ENCODE peak calls at places on chromosomes 16 and 17, in seven cellular contexts. S, L, K, C, X, Z and O are unnamed samples.

GRCh38 chr16:81927561-81928185 is 83.6 kb downstream of the SDR42E1 start:
- DNase-seq in S (no peak), L (no peak), K (no peak), C (no peak), X (no peak), Z (no peak), O (no peak)

GRCh38 chr17:30554839-30555751 is 77.9 kb downstream of the GOSR1 start:
- DNase-seq in S (peak), L (no peak), K (no peak), C (no peak), X (no peak), Z (no peak), O (no peak)

GRCh38 chr16:89207993-89208392 is 7.7 kb upstream of the SLC22A31 start:
- DNase-seq in S (no peak), L (no peak), K (no peak), C (no peak), X (no peak), Z (no peak), O (no peak)

GRCh38 chr16:56635441-56635967 is 3.0 kb upstream of the MT1A start:
- DNase-seq in S (no peak), L (no peak), K (no peak), C (no peak), X (no peak), Z (no peak), O (no peak)

GRCh38 chr16:17397499-17397891 is 73.3 kb downstream of the XYLT1 start:
- DNase-seq in S (no peak), L (no peak), K (no peak), C (peak), X (peak), Z (no peak), O (peak)

GRCh38 chr17:81339180-81339501 is 44.0 kb upstream of the SLC38A10 start:
- DNase-seq in S (peak), L (no peak), K (peak), C (no peak), X (no peak), Z (no peak), O (no peak)

GRCh38 chr17:67520916-67521772 is 144.1 kb downstream of the PITPNC1 start:
- DNase-seq in S (no peak), L (no peak), K (no peak), C (no peak), X (no peak), Z (no peak), O (no peak)

GRCh38 chr17:76008208-76008607 is 7.6 kb downstream of the CDK3 start:
- DNase-seq in S (no peak), L (no peak), K (no peak), C (no peak), X (no peak), Z (no peak), O (no peak)

GRCh38 chr17:61409301-61410099 is 9.9 kb downstream of the TBX2 start:
- DNase-seq in S (peak), L (no peak), K (peak), C (no peak), X (peak), Z (no peak), O (peak)

GRCh38 chr17:77887110-77887463 is 71.4 kb upstream of the TNRC6C start:
- DNase-seq in S (no peak), L (no peak), K (no peak), C (no peak), X (no peak), Z (no peak), O (no peak)

GRCh38 chr17:33175565-33175964 is 117.5 kb downstream of the ASIC2 start:
- DNase-seq in S (no peak), L (no peak), K (no peak), C (no peak), X (no peak), Z (no peak), O (no peak)

GRCh38 chr17:43169561-43170139 is 1.4 kb upstream of the NBR1 start:
- DNase-seq in S (peak), L (no peak), K (no peak), C (peak), X (peak), Z (peak), O (no peak)

GRCh38 chr17:9658593-9659211 is 13.4 kb downstream of the USP43 start:
- DNase-seq in S (no peak), L (no peak), K (no peak), C (no peak), X (no peak), Z (no peak), O (no peak)

GRCh38 chr16:426115-426905 is 861 bp downstream of the RAB11FIP3 start:
- DNase-seq in S (peak), L (no peak), K (peak), C (no peak), X (no peak), Z (no peak), O (no peak)

GRCh38 chr16:57536306-57537193 is at the start of gene CCDC102A:
- DNase-seq in S (peak), L (no peak), K (peak), C (peak), X (no peak), Z (peak), O (no peak)

GRCh38 chr17:66331038-66331816 is 28.8 kb downstream of the PRKCA start:
- DNase-seq in S (no peak), L (peak), K (no peak), C (no peak), X (no peak), Z (no peak), O (no peak)

GRCh38 chr17:35871415-35871814 is 2.7 kb upstream of the HEATR9 start:
- DNase-seq in S (peak), L (peak), K (no peak), C (peak), X (no peak), Z (no peak), O (no peak)

GRCh38 chr17:4490109-4490591 is 8.5 kb upstream of the SPNS2 start:
- DNase-seq in S (no peak), L (no peak), K (no peak), C (no peak), X (peak), Z (no peak), O (no peak)

GRCh38 chr16:85570213-85570734 is 42.8 kb upstream of the GSE1 start:
- DNase-seq in S (no peak), L (no peak), K (no peak), C (peak), X (no peak), Z (no peak), O (no peak)

GRCh38 chr16:23124315-23124714 is 24.9 kb downstream of the USP31 start:
- DNase-seq in S (no peak), L (no peak), K (no peak), C (no peak), X (peak), Z (no peak), O (no peak)

GRCh38 chr17:58577696-58578095 is 63.3 kb upstream of the MTMR4 start:
- DNase-seq in S (peak), L (peak), K (peak), C (peak), X (peak), Z (peak), O (no peak)

GRCh38 chr16:51155199-51155607 is 4.1 kb upstream of the SALL1 start:
- DNase-seq in S (peak), L (no peak), K (no peak), C (no peak), X (no peak), Z (no peak), O (no peak)

DNA sequence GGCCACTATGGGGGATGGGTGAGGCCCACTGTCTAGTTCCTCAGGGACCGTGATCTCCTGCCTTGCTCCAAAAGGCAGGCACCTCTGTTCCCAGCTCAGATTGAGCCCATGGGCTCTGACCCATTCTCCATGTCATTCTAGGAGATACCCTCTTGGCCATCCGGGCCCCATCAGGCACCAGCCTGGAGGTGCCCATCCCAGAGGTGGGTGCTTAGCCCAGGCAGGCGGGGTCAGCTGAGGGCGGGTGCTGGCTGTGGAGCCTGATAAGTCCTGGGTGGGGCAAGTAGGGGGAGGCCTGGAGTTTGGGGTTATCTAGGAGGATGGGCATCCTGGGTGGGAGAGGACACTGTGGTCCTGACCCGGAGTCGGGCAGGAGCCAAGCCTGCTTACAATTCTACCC is 2.3 kb downstream of the E2F4 start:
- DNase-seq in S (no peak), L (no peak), K (no peak), C (no peak), X (no peak), Z (no peak), O (no peak)
- H3K27ac ChIP-seq in S (no peak), L (no peak), K (no peak), C (no peak), X (no peak), Z (no peak), O (no peak)

GRCh38 chr17:39740357-39741111 is 2.8 kb downstream of the GRB7 start:
- DNase-seq in S (no peak), L (no peak), K (no peak), C (peak), X (peak), Z (no peak), O (no peak)

GRCh38 chr17:39738568-39738901 is 797 bp downstream of the GRB7 start:
- DNase-seq in S (peak), L (peak), K (peak), C (peak), X (peak), Z (no peak), O (no peak)

GRCh38 chr17:39737761-39738567 is at the start of gene GRB7:
- DNase-seq in S (peak), L (no peak), K (peak), C (no peak), X (peak), Z (no peak), O (no peak)

GRCh38 chr17:39739020-39739884 is 1.5 kb downstream of the GRB7 start:
- DNase-seq in S (peak), L (no peak), K (peak), C (peak), X (peak), Z (no peak), O (no peak)

DNA sequence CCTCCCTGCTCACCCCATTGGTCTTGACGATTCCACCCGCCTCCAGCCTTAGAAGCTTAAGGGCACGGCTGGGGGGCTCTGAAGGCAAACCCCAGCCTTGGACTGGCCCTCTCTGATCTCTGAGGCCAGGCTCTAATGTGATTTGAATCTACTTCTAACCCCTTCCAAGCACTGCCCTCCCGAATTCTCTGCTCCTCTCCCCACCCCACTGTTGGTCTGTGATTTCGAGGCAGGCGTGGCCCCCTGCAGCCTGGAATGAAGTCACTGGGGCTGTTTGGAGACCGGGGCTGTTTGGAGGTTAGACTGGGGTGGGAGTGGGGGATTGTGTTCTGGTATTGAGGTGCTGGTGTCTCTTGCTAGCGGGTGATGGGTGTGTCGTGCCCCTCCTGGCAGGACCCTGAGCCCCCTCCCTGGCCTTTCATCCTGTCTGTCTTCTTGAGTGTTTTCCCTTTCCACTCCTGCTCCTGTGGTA is 2.2 kb downstream of the GRB7 start:
- DNase-seq in S (peak), L (no peak), K (no peak), C (peak), X (peak), Z (no peak), O (no peak)
- H3K27ac ChIP-seq in S (no peak), L (no peak), K (peak), C (no peak), X (peak), Z (no peak), O (no peak)

DNA sequence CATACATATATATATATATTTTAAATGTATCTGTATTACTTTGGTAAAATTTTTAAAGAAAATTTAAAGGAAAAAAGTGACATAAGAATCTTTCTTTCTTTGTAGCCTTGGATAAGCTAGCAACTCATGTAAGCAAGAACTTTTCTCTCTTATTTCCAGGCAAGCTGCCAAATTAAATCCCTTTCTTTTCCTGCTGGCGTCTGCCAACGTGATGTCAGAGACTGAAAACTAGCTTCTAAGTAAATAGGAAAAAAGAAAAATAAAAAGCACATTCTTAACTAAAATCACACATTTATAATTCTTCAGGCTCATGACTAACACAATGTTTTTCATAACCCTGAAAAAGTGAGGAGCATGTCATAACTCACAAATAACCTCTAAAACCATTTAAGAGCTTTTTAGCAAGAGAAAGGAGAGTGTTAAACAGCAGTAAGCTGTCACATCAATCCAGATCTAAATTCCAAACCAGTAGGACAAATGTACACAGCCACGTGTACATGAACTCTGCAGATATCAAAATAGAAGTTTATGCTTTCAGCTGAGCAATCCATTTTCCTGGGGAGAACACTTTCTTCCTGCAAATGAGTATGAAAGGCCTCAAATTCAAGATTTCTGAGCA is 110.0 kb downstream of the N4BP1 start:
- DNase-seq in S (no peak), L (no peak), K (no peak), C (no peak), X (no peak), Z (no peak), O (no peak)
- H3K27ac ChIP-seq in S (no peak), L (no peak), K (peak), C (no peak), X (peak), Z (peak), O (no peak)

GRCh38 chr17:83009414-83010322 is 69.7 kb upstream of the METRNL start:
- DNase-seq in S (no peak), L (no peak), K (no peak), C (no peak), X (no peak), Z (no peak), O (no peak)
- H3K27ac ChIP-seq in S (no peak), L (no peak), K (no peak), C (no peak), X (no peak), Z (no peak), O (no peak)

GRCh38 chr17:2656293-2656692 is 55.3 kb downstream of the CLUH start:
- DNase-seq in S (no peak), L (no peak), K (no peak), C (no peak), X (no peak), Z (no peak), O (no peak)

DNA sequence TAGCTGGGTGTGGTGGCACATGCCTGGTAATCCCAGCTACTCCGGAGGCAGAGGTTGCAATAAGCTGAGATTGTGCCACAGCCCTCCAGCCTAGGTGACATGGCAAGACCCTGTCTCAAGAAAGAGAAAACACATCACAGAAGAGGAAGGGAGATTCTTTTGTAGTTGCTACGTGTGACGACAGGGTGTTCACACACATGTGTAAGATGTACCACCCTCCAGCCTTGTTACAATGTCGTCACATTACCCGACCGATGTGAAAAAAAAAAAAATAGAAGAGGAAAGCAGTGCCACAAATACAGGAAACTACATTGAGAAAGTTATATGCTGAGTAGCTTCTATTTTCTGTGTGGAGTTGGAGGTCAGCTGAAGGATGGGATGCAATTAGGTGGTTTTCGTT is 56.0 kb downstream of the CLUH start:
- DNase-seq in S (no peak), L (no peak), K (no peak), C (no peak), X (no peak), Z (no peak), O (no peak)
- H3K27ac ChIP-seq in S (no peak), L (no peak), K (no peak), C (no peak), X (no peak), Z (no peak), O (no peak)

GRCh38 chr17:19507673-19508326 is 25.9 kb upstream of the SLC47A1 start:
- DNase-seq in S (peak), L (peak), K (peak), C (peak), X (peak), Z (peak), O (peak)
- H3K27ac ChIP-seq in S (peak), L (peak), K (peak), C (peak), X (peak), Z (peak), O (peak)